ENCODE peak calls at places on chromosomes 7 and 10, in six cellular contexts. D, H, T, O, I and P are unnamed samples.

GRCh38 chr10:92720306-92721165 is 30.8 kb downstream of the HHEX start:
- DNase-seq in D (no peak), H (no peak), T (no peak), O (no peak), I (no peak), P (no peak)

GRCh38 chr10:21083861-21084260 is 186.8 kb upstream of the NEBL start:
- DNase-seq in D (no peak), H (no peak), T (no peak), O (no peak), I (no peak), P (no peak)

GRCh38 chr10:79282388-79282787 is 64.9 kb upstream of the PPIF start:
- DNase-seq in D (no peak), H (no peak), T (no peak), O (no peak), I (no peak), P (no peak)

GRCh38 chr7:6637544-6638229 is 569 bp downstream of the ZNF316 start:
- DNase-seq in D (no peak), H (peak; percentile 6), T (no peak), O (peak; percentile 59), I (no peak), P (no peak)

GRCh38 chr10:63628526-63629362 is 107.5 kb downstream of the REEP3 start:
- DNase-seq in D (peak; percentile 72), H (peak; percentile 29), T (peak; percentile 86), O (peak; percentile 65), I (peak; percentile 61), P (peak; percentile 59)

GRCh38 chr10:68871105-68871711 is 29.9 kb upstream of the DDX50 start:
- DNase-seq in D (no peak), H (peak; percentile 60), T (no peak), O (no peak), I (no peak), P (no peak)

GRCh38 chr7:91151916-91152315 is 112.3 kb upstream of the FZD1 start:
- DNase-seq in D (no peak), H (peak; percentile 23), T (no peak), O (no peak), I (no peak), P (no peak)

GRCh38 chr10:94725871-94726270 is 36.6 kb upstream of the CYP2C19 start:
- DNase-seq in D (no peak), H (no peak), T (no peak), O (no peak), I (no peak), P (no peak)

GRCh38 chr10:116201011-116201410 is 72.0 kb downstream of the GFRA1 start:
- DNase-seq in D (no peak), H (peak; percentile 71), T (no peak), O (no peak), I (no peak), P (no peak)

GRCh38 chr10:36473122-36473521 is 652.3 kb upstream of the ANKRD30A start:
- DNase-seq in D (no peak), H (no peak), T (no peak), O (no peak), I (no peak), P (no peak)

GRCh38 chr10:4283841-4284610 is 499.0 kb upstream of the KLF6 start:
- DNase-seq in D (no peak), H (peak; percentile 46), T (peak; percentile 81), O (no peak), I (no peak), P (peak; percentile 59)

GRCh38 chr7:150685219-150686029 is at the start of gene GIMAP2:
- DNase-seq in D (no peak), H (no peak), T (no peak), O (no peak), I (no peak), P (no peak)

GRCh38 chr7:83365746-83366145 is 203.1 kb upstream of the PCLO start:
- DNase-seq in D (no peak), H (no peak), T (no peak), O (no peak), I (no peak), P (no peak)

GRCh38 chr7:117592011-117592635 is 112.3 kb downstream of the CFTR start:
- DNase-seq in D (no peak), H (no peak), T (no peak), O (no peak), I (no peak), P (no peak)

GRCh38 chr10:525565-526315 is 163.7 kb downstream of the DIP2C start:
- DNase-seq in D (no peak), H (peak; percentile 41), T (no peak), O (no peak), I (no peak), P (peak; percentile 70)

GRCh38 chr7:65477326-65477725 is 103.7 kb downstream of the ZNF92 start:
- DNase-seq in D (no peak), H (no peak), T (no peak), O (no peak), I (peak; percentile 50), P (no peak)

DNA sequence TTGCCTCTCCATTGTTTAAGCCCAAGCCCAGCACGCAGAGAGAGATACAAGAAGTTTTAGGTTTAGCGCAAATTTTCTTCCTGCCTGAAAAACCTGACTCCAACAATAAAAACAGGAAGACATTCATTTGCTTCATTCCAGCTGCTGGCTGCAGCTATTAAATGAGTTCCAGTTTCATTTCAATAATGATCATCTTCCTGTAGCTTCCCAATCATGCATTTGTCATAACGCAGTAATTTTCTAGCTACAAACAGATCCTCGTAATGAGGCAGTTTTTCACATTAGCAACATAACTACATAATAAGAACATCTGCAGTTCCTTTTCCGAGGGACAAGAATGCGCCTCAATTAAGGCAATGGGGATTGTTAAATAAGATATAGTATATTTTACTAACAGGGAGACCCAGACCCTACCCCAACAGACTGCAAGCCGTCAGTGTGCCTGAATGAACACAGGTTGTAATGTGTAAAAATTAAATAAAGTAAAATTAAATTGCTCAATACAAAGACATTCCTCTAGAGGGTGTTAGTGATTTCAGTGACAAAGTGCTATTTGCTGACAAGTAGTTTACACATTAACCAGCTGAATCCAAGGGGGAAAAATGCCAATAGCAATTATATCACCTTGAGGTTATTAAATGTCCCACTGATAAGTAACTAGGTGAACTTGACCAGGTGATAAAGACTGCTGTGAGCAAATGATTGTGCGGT is 110.7 kb downstream of the EBF3 start:
- DNase-seq in D (no peak), H (no peak), T (no peak), O (no peak), I (no peak), P (no peak)
- H3K27me3 ChIP-seq in D (no peaks in the 10 kb centered on the region), H (no peaks in the 10 kb centered on the region), T (no peaks in the 10 kb centered on the region), O (no peaks in the 10 kb centered on the region), I (no peaks in the 10 kb centered on the region), P (no peaks in the 10 kb centered on the region)

DNA sequence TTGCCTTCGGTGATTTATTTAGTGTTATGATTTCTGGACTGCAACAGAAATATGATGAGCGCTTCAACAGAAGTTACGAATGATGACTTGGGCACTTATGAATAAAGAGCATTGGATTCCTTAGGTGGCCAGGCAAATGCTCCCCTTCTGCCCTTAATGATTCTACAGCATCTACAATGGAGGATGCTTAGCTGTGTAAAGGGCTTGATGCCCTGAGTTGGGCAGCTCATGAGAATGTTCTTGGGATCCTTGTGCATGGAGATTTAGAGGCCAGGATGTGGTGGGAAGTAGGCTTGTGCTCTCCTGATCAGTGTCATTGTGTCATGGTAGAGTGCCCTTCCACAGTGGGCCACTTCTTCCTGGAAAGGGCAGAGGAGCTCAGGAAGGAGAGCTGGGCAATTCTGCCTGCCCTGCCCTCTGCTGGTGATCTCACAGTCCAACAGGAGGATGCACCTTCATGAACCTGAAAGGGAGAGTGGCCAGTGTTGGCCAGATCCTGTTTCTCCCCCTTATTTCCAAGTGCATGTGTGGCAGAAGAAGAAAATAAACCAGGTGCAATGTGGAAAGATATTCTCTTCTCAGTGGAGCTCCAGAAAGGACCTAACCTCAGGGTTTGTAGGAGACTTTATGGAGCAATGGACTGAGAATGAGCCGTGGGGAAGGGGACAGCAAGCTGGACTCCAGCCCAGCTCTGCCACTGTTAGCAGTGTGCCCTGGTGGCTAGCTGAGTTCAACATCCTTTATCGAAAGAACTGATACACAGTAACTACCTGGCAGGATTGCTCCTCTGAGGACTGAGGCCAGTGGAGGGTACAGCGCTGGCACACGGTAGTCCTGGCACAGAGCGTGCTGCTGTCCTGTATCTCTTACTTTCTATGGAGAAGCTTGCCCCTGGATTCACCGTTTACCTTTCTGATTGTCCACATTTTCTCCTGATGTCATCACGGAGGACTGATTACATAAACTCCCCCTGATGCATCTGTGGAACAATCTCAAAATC is 182.9 kb downstream of the BMPER start:
- DNase-seq in D (no peak), H (no peak), T (no peak), O (no peak), I (no peak), P (peak; percentile 19)
- TF ChIP-seq CTCF in D (peak; percentile 48), H (peak; percentile 54), T (peak; percentile 51), O (peak; percentile 55), I (peak; percentile 55), P (peak; percentile 29)

GRCh38 chr10:117550042-117550441 is 7.5 kb downstream of the EMX2 start:
- DNase-seq in D (no peak), H (no peak), T (no peak), O (no peak), I (no peak), P (no peak)

GRCh38 chr10:117548191-117548668 is 5.7 kb downstream of the EMX2 start:
- DNase-seq in D (no peak), H (no peak), T (no peak), O (no peak), I (no peak), P (no peak)

GRCh38 chr10:117550599-117551321 is 8.2 kb downstream of the EMX2 start:
- DNase-seq in D (no peak), H (no peak), T (no peak), O (no peak), I (no peak), P (no peak)

GRCh38 chr10:117547301-117548153 is 5.0 kb downstream of the EMX2 start:
- DNase-seq in D (no peak), H (no peak), T (no peak), O (no peak), I (no peak), P (no peak)

GRCh38 chr10:117549100-117549499 is 6.6 kb downstream of the EMX2 start:
- DNase-seq in D (no peak), H (no peak), T (no peak), O (no peak), I (no peak), P (no peak)
- H3K27me3 ChIP-seq in D (peaks cover 49% of the 10 kb centered on the region), H (peaks cover 89% of the 10 kb centered on the region), T (peaks cover 100% of the 10 kb centered on the region), O (peaks cover 100% of the 10 kb centered on the region), I (peaks cover 70% of the 10 kb centered on the region), P (peaks cover 28% of the 10 kb centered on the region)

GRCh38 chr7:144835668-144836544 is at the start of gene TPK1:
- DNase-seq in D (peak; percentile 74), H (peak; percentile 93), T (peak; percentile 95), O (peak; percentile 97), I (peak; percentile 91), P (peak; percentile 95)
- TF ChIP-seq CTCF in D (no peak), H (no peak), T (peak; percentile 14), O (no peak), I (no peak), P (no peak)

DNA sequence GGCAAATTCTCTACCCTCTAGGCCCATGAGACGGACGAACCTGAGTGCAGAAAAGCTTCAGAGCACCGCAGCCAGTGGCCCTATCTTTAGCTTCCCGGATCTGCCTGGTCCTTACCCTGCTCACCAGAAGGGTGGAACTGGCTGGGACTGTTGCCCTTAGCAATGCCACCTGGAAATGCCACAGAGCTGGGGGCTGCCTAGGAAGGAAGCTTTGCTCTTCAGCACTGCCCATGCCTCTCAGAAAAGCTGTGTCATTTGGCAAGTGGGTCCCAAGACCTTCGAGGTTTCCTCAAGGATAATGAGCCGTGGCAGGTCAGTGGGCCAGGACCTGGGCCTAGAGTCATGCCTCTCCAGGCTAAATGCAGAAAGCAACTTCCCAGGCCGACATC is 2.2 kb upstream of the HOXA10 start:
- DNase-seq in D (no peak), H (no peak), T (no peak), O (peak; percentile 12), I (no peak), P (no peak)
- H3K27me3 ChIP-seq in D (peaks cover 18% of the 10 kb centered on the region), H (peaks cover 95% of the 10 kb centered on the region), T (peaks cover 100% of the 10 kb centered on the region), O (peaks cover 99% of the 10 kb centered on the region), I (peaks cover 94% of the 10 kb centered on the region), P (peaks cover 4% of the 10 kb centered on the region)